ENCODE peak calls at places on chromosome 19, in eight cellular contexts. T is activated naive CD4-positive, alpha-beta T cell; I is T-cell; A is RPMI8226; R is NCI-H1092; F is Jurkat, Clone E6-1; N is naive thymus-derived CD8-positive, alpha-beta T cell; B is Kasumi-1. K is an unnamed sample.

GRCh38 chr19:36169084-36169760 is 17.0 kb upstream of the COX7A1 start:
- DNase-seq in T (no peak), I (no peak), A (no peak), R (peak; percentile 44), F (no peak), N (no peak), B (no peak), K (no peak)

GRCh38 chr19:31223805-31224534 is 125.3 kb downstream of the TSHZ3 start:
- DNase-seq in T (no peak), I (no peak), A (no peak), R (no peak), F (no peak), N (no peak), B (no peak), K (no peak)

GRCh38 chr19:13986348-13986904 is 19.7 kb downstream of the RFX1 start:
- DNase-seq in T (peak; percentile 88), I (peak; percentile 97), A (peak; percentile 91), R (peak; percentile 45), F (peak; percentile 95), N (peak; percentile 98), B (peak; percentile 98), K (peak; percentile 88)

GRCh38 chr19:41430907-41431306 is 3.7 kb upstream of the B3GNT8 start:
- DNase-seq in T (no peak), I (no peak), A (no peak), R (no peak), F (no peak), N (no peak), B (no peak), K (no peak)

GRCh38 chr19:33329727-33330126 is 27.4 kb upstream of the CEBPA start:
- DNase-seq in T (no peak), I (no peak), A (no peak), R (no peak), F (no peak), N (no peak), B (peak; percentile 35), K (no peak)

GRCh38 chr19:30066781-30067759 is 125.0 kb downstream of the URI1 start:
- DNase-seq in T (no peak), I (no peak), A (peak; percentile 81), R (no peak), F (peak; percentile 32), N (no peak), B (no peak), K (no peak)

GRCh38 chr19:39809368-39809767 is 24.6 kb downstream of the DYRK1B start:
- DNase-seq in T (no peak), I (no peak), A (no peak), R (no peak), F (no peak), N (no peak), B (no peak), K (no peak)

GRCh38 chr19:2166741-2167738 is 3.3 kb downstream of the DOT1L start:
- DNase-seq in T (no peak), I (no peak), A (no peak), R (peak; percentile 60), F (no peak), N (no peak), B (no peak), K (peak; percentile 23)

GRCh38 chr19:48283908-48284307 is 14.0 kb downstream of the ZNF114 start:
- DNase-seq in T (no peak), I (no peak), A (no peak), R (no peak), F (no peak), N (no peak), B (no peak), K (no peak)

GRCh38 chr19:40690050-40690698 is at the start of gene NUMBL:
- DNase-seq in T (no peak), I (no peak), A (no peak), R (no peak), F (no peak), N (no peak), B (no peak), K (no peak)

GRCh38 chr19:19594371-19594770 is 24.1 kb downstream of the PBX4 start:
- DNase-seq in T (no peak), I (no peak), A (peak; percentile 37), R (no peak), F (no peak), N (no peak), B (no peak), K (no peak)

GRCh38 chr19:55345818-55346724 is 6.4 kb downstream of the KMT5C start:
- DNase-seq in T (no peak), I (no peak), A (no peak), R (no peak), F (no peak), N (no peak), B (no peak), K (peak; percentile 45)

GRCh38 chr19:48989701-48990291 is 3.3 kb downstream of the GYS1 start:
- DNase-seq in T (no peak), I (no peak), A (no peak), R (no peak), F (no peak), N (no peak), B (no peak), K (no peak)

GRCh38 chr19:10431943-10432735 is 11.8 kb downstream of the PDE4A start:
- DNase-seq in T (no peak), I (peak; percentile 64), A (peak; percentile 62), R (no peak), F (no peak), N (peak; percentile 58), B (no peak), K (peak; percentile 83)

GRCh38 chr19:17336872-17337674 is at the start of gene GTPBP3:
- DNase-seq in T (peak; percentile 75), I (peak; percentile 94), A (peak; percentile 99), R (peak; percentile 98), F (peak; percentile 99), N (peak; percentile 96), B (peak; percentile 99), K (peak; percentile 90)

GRCh38 chr19:771332-771785 is 20.4 kb downstream of the MISP start:
- DNase-seq in T (no peak), I (no peak), A (peak; percentile 40), R (no peak), F (no peak), N (no peak), B (peak; percentile 50), K (peak; percentile 52)

GRCh38 chr19:38034153-38034835 is 127.3 kb downstream of the SIPA1L3 start:
- DNase-seq in T (no peak), I (no peak), A (peak; percentile 55), R (no peak), F (no peak), N (no peak), B (peak; percentile 83), K (no peak)

GRCh38 chr19:47483800-47484690 is at the start of gene KPTN:
- DNase-seq in T (peak; percentile 88), I (peak; percentile 84), A (peak; percentile 82), R (peak; percentile 79), F (peak; percentile 88), N (peak; percentile 88), B (peak; percentile 85), K (peak; percentile 97)

GRCh38 chr19:46620716-46621115 is 4.2 kb downstream of the PTGIR start:
- DNase-seq in T (no peak), I (no peak), A (no peak), R (no peak), F (no peak), N (no peak), B (no peak), K (no peak)

K was measured in iPS-NIHi11.